ENCODE peak calls at places on chromosomes 2 and 18, in eight cellular contexts. K is mesothelial cell of epicardium; A is pancreas; P is NCI-H2081; I is foreskin keratinocyte; V is mesenteric fat pad; D is stimulated activated CD4-positive, alpha-beta T cell treated with anti-CD3 and anti-CD28 coated beads, TNF-alpha, amount 100 ng/mL, for 4 hours; H is lower leg skin. W is an unnamed sample.
A peak's percentile ranks its signal among the peaks of the same experiment; 100 is the strongest.

GRCh38 chr2:175807031-175807873 is 194.8 kb downstream of the LNPK start:
- DNase-seq in P (no peak), D (no peak), A (no peak), K (no peak), I (peak; percentile 58), H (no peak), V (no peak), W (no peak)

GRCh38 chr2:205177505-205177904 is 504.8 kb upstream of the NRP2 start:
- DNase-seq in H (no peak), A (no peak), V (no peak), I (no peak), K (no peak), P (no peak), D (no peak), W (no peak)

GRCh38 chr2:71889991-71890684 is 257.5 kb downstream of the CYP26B1 start:
- DNase-seq in H (peak; percentile 91), V (no peak), K (no peak), P (no peak), A (no peak), I (peak; percentile 33), D (no peak), W (no peak)

GRCh38 chr2:166762746-166763145 is 125.5 kb upstream of the XIRP2 start:
- DNase-seq in P (no peak), D (no peak), V (no peak), A (no peak), K (no peak), I (no peak), H (no peak), W (no peak)

GRCh38 chr18:47246027-47246971 is 5.2 kb downstream of the SKOR2 start:
- DNase-seq in D (no peak), A (no peak), P (no peak), I (no peak), V (no peak), H (no peak), K (no peak), W (no peak)

GRCh38 chr18:79567481-79568147 is 112.0 kb upstream of the CTDP1 start:
- DNase-seq in H (no peak), K (peak; percentile 74), D (no peak), P (no peak), I (peak; percentile 92), V (peak; percentile 87), A (no peak), W (no peak)

GRCh38 chr2:239611222-239611795 is 210.5 kb upstream of the HDAC4 start:
- DNase-seq in P (no peak), D (no peak), K (no peak), H (peak; percentile 46), A (no peak), I (no peak), V (peak; percentile 72), W (no peak)

GRCh38 chr2:38223256-38223655 is 147.3 kb upstream of the CYP1B1 start:
- DNase-seq in A (no peak), V (no peak), H (no peak), P (no peak), D (no peak), I (no peak), K (no peak), W (no peak)

GRCh38 chr2:106142683-106143082 is 51.4 kb downstream of the UXS1 start:
- DNase-seq in D (no peak), P (no peak), H (no peak), A (no peak), K (no peak), I (no peak), V (no peak), W (no peak)

W was measured in NCI-H1930.